ENCODE peak calls at places on chromosomes 4 and X, in eight cellular contexts. One of them, this sample, is unnamed.

GRCh38 chrX:270848-271367 is 10.3 kb upstream of the PLCXD1 start:
- DNase-seq in MCF 10A: no peak
- DNase-seq in activated CD4-positive, alpha-beta T cell treated with anti-CD3 and anti-CD28 coated beads, Interleukin-2, amount 50 U/mL, for 1 hour: no peak
- DNase-seq in Right ventricle myocardium inferior: no peak
- DNase-seq in T-helper 2 cell: no peak
- DNase-seq in naive thymus-derived CD8-positive, alpha-beta T cell: no peak
- DNase-seq in stimulated activated CD4-positive, alpha-beta T cell treated with anti-CD3 and anti-CD28 coated beads, Interleukin-2, amount 100 ng/mL, for 48 hours: no peak
- DNase-seq in iris pigment epithelial cell: no peak
- DNase-seq in this sample: no peak

GRCh38 chr4:105451346-105451745 is 22.5 kb downstream of the PPA2 start:
- DNase-seq in MCF 10A: no peak
- DNase-seq in activated CD4-positive, alpha-beta T cell treated with anti-CD3 and anti-CD28 coated beads, Interleukin-2, amount 50 U/mL, for 1 hour: no peak
- DNase-seq in Right ventricle myocardium inferior: no peak
- DNase-seq in T-helper 2 cell: no peak
- DNase-seq in naive thymus-derived CD8-positive, alpha-beta T cell: no peak
- DNase-seq in stimulated activated CD4-positive, alpha-beta T cell treated with anti-CD3 and anti-CD28 coated beads, Interleukin-2, amount 100 ng/mL, for 48 hours: no peak
- DNase-seq in iris pigment epithelial cell: no peak
- DNase-seq in this sample: no peak

GRCh38 chr4:8221985-8222384 is 22.9 kb downstream of the SH3TC1 start:
- DNase-seq in MCF 10A: no peak
- DNase-seq in activated CD4-positive, alpha-beta T cell treated with anti-CD3 and anti-CD28 coated beads, Interleukin-2, amount 50 U/mL, for 1 hour: no peak
- DNase-seq in Right ventricle myocardium inferior: no peak
- DNase-seq in T-helper 2 cell: no peak
- DNase-seq in naive thymus-derived CD8-positive, alpha-beta T cell: no peak
- DNase-seq in stimulated activated CD4-positive, alpha-beta T cell treated with anti-CD3 and anti-CD28 coated beads, Interleukin-2, amount 100 ng/mL, for 48 hours: no peak
- DNase-seq in iris pigment epithelial cell: no peak
- DNase-seq in this sample: no peak

GRCh38 chr4:122379239-122379638 is 428 bp downstream of the ADAD1 start:
- DNase-seq in MCF 10A: no peak
- DNase-seq in activated CD4-positive, alpha-beta T cell treated with anti-CD3 and anti-CD28 coated beads, Interleukin-2, amount 50 U/mL, for 1 hour: no peak
- DNase-seq in Right ventricle myocardium inferior: peak
- DNase-seq in T-helper 2 cell: no peak
- DNase-seq in naive thymus-derived CD8-positive, alpha-beta T cell: no peak
- DNase-seq in stimulated activated CD4-positive, alpha-beta T cell treated with anti-CD3 and anti-CD28 coated beads, Interleukin-2, amount 100 ng/mL, for 48 hours: no peak
- DNase-seq in iris pigment epithelial cell: no peak
- DNase-seq in this sample: no peak

GRCh38 chr4:133190098-133190497 is 41.0 kb downstream of the PCDH10 start:
- DNase-seq in MCF 10A: no peak
- DNase-seq in activated CD4-positive, alpha-beta T cell treated with anti-CD3 and anti-CD28 coated beads, Interleukin-2, amount 50 U/mL, for 1 hour: no peak
- DNase-seq in Right ventricle myocardium inferior: no peak
- DNase-seq in T-helper 2 cell: no peak
- DNase-seq in naive thymus-derived CD8-positive, alpha-beta T cell: no peak
- DNase-seq in stimulated activated CD4-positive, alpha-beta T cell treated with anti-CD3 and anti-CD28 coated beads, Interleukin-2, amount 100 ng/mL, for 48 hours: no peak
- DNase-seq in iris pigment epithelial cell: no peak
- DNase-seq in this sample: no peak

GRCh38 chr4:24736066-24736465 is 59.3 kb upstream of the SOD3 start:
- DNase-seq in MCF 10A: peak
- DNase-seq in activated CD4-positive, alpha-beta T cell treated with anti-CD3 and anti-CD28 coated beads, Interleukin-2, amount 50 U/mL, for 1 hour: no peak
- DNase-seq in Right ventricle myocardium inferior: no peak
- DNase-seq in T-helper 2 cell: no peak
- DNase-seq in naive thymus-derived CD8-positive, alpha-beta T cell: no peak
- DNase-seq in stimulated activated CD4-positive, alpha-beta T cell treated with anti-CD3 and anti-CD28 coated beads, Interleukin-2, amount 100 ng/mL, for 48 hours: no peak
- DNase-seq in iris pigment epithelial cell: peak
- DNase-seq in this sample: no peak

GRCh38 chr4:184756399-184756798 is 22.5 kb upstream of the CENPU start:
- DNase-seq in MCF 10A: peak
- DNase-seq in activated CD4-positive, alpha-beta T cell treated with anti-CD3 and anti-CD28 coated beads, Interleukin-2, amount 50 U/mL, for 1 hour: no peak
- DNase-seq in Right ventricle myocardium inferior: no peak
- DNase-seq in T-helper 2 cell: no peak
- DNase-seq in naive thymus-derived CD8-positive, alpha-beta T cell: no peak
- DNase-seq in stimulated activated CD4-positive, alpha-beta T cell treated with anti-CD3 and anti-CD28 coated beads, Interleukin-2, amount 100 ng/mL, for 48 hours: no peak
- DNase-seq in iris pigment epithelial cell: peak
- DNase-seq in this sample: no peak

GRCh38 chrX:131944936-131945902 is 77.9 kb upstream of the STK26 start:
- DNase-seq in MCF 10A: no peak
- DNase-seq in activated CD4-positive, alpha-beta T cell treated with anti-CD3 and anti-CD28 coated beads, Interleukin-2, amount 50 U/mL, for 1 hour: no peak
- DNase-seq in Right ventricle myocardium inferior: no peak
- DNase-seq in T-helper 2 cell: no peak
- DNase-seq in naive thymus-derived CD8-positive, alpha-beta T cell: no peak
- DNase-seq in stimulated activated CD4-positive, alpha-beta T cell treated with anti-CD3 and anti-CD28 coated beads, Interleukin-2, amount 100 ng/mL, for 48 hours: no peak
- DNase-seq in iris pigment epithelial cell: no peak
- DNase-seq in this sample: no peak

GRCh38 chr4:65069177-65069576 is 601.1 kb downstream of the EPHA5 start:
- DNase-seq in MCF 10A: no peak
- DNase-seq in activated CD4-positive, alpha-beta T cell treated with anti-CD3 and anti-CD28 coated beads, Interleukin-2, amount 50 U/mL, for 1 hour: no peak
- DNase-seq in Right ventricle myocardium inferior: no peak
- DNase-seq in T-helper 2 cell: no peak
- DNase-seq in naive thymus-derived CD8-positive, alpha-beta T cell: no peak
- DNase-seq in stimulated activated CD4-positive, alpha-beta T cell treated with anti-CD3 and anti-CD28 coated beads, Interleukin-2, amount 100 ng/mL, for 48 hours: no peak
- DNase-seq in iris pigment epithelial cell: no peak
- DNase-seq in this sample: no peak

GRCh38 chr4:109691411-109691920 is 11.8 kb downstream of the CASP6 start:
- DNase-seq in MCF 10A: no peak
- DNase-seq in activated CD4-positive, alpha-beta T cell treated with anti-CD3 and anti-CD28 coated beads, Interleukin-2, amount 50 U/mL, for 1 hour: no peak
- DNase-seq in Right ventricle myocardium inferior: no peak
- DNase-seq in T-helper 2 cell: no peak
- DNase-seq in naive thymus-derived CD8-positive, alpha-beta T cell: no peak
- DNase-seq in stimulated activated CD4-positive, alpha-beta T cell treated with anti-CD3 and anti-CD28 coated beads, Interleukin-2, amount 100 ng/mL, for 48 hours: no peak
- DNase-seq in iris pigment epithelial cell: no peak
- DNase-seq in this sample: no peak

GRCh38 chr4:3766791-3767561 is 791 bp downstream of the ADRA2C start:
- DNase-seq in MCF 10A: no peak
- DNase-seq in activated CD4-positive, alpha-beta T cell treated with anti-CD3 and anti-CD28 coated beads, Interleukin-2, amount 50 U/mL, for 1 hour: no peak
- DNase-seq in Right ventricle myocardium inferior: no peak
- DNase-seq in T-helper 2 cell: no peak
- DNase-seq in naive thymus-derived CD8-positive, alpha-beta T cell: no peak
- DNase-seq in stimulated activated CD4-positive, alpha-beta T cell treated with anti-CD3 and anti-CD28 coated beads, Interleukin-2, amount 100 ng/mL, for 48 hours: no peak
- DNase-seq in iris pigment epithelial cell: peak
- DNase-seq in this sample: no peak

GRCh38 chrX:19760841-19761512 is 126.4 kb downstream of the SH3KBP1 start:
- DNase-seq in MCF 10A: no peak
- DNase-seq in activated CD4-positive, alpha-beta T cell treated with anti-CD3 and anti-CD28 coated beads, Interleukin-2, amount 50 U/mL, for 1 hour: no peak
- DNase-seq in Right ventricle myocardium inferior: no peak
- DNase-seq in T-helper 2 cell: no peak
- DNase-seq in naive thymus-derived CD8-positive, alpha-beta T cell: no peak
- DNase-seq in stimulated activated CD4-positive, alpha-beta T cell treated with anti-CD3 and anti-CD28 coated beads, Interleukin-2, amount 100 ng/mL, for 48 hours: no peak
- DNase-seq in iris pigment epithelial cell: no peak
- DNase-seq in this sample: no peak

GRCh38 chr4:176845636-176846035 is 52.9 kb upstream of the VEGFC start:
- DNase-seq in MCF 10A: peak
- DNase-seq in activated CD4-positive, alpha-beta T cell treated with anti-CD3 and anti-CD28 coated beads, Interleukin-2, amount 50 U/mL, for 1 hour: no peak
- DNase-seq in Right ventricle myocardium inferior: no peak
- DNase-seq in T-helper 2 cell: no peak
- DNase-seq in naive thymus-derived CD8-positive, alpha-beta T cell: no peak
- DNase-seq in stimulated activated CD4-positive, alpha-beta T cell treated with anti-CD3 and anti-CD28 coated beads, Interleukin-2, amount 100 ng/mL, for 48 hours: no peak
- DNase-seq in iris pigment epithelial cell: no peak
- DNase-seq in this sample: no peak

GRCh38 chr4:3079694-3080123 is 5.2 kb downstream of the HTT start:
- DNase-seq in MCF 10A: no peak
- DNase-seq in activated CD4-positive, alpha-beta T cell treated with anti-CD3 and anti-CD28 coated beads, Interleukin-2, amount 50 U/mL, for 1 hour: no peak
- DNase-seq in Right ventricle myocardium inferior: no peak
- DNase-seq in T-helper 2 cell: no peak
- DNase-seq in naive thymus-derived CD8-positive, alpha-beta T cell: no peak
- DNase-seq in stimulated activated CD4-positive, alpha-beta T cell treated with anti-CD3 and anti-CD28 coated beads, Interleukin-2, amount 100 ng/mL, for 48 hours: no peak
- DNase-seq in iris pigment epithelial cell: no peak
- DNase-seq in this sample: no peak

GRCh38 chr4:185472063-185472542 is 570 bp upstream of the CCDC110 start:
- DNase-seq in MCF 10A: no peak
- DNase-seq in activated CD4-positive, alpha-beta T cell treated with anti-CD3 and anti-CD28 coated beads, Interleukin-2, amount 50 U/mL, for 1 hour: no peak
- DNase-seq in Right ventricle myocardium inferior: no peak
- DNase-seq in T-helper 2 cell: no peak
- DNase-seq in naive thymus-derived CD8-positive, alpha-beta T cell: no peak
- DNase-seq in stimulated activated CD4-positive, alpha-beta T cell treated with anti-CD3 and anti-CD28 coated beads, Interleukin-2, amount 100 ng/mL, for 48 hours: no peak
- DNase-seq in iris pigment epithelial cell: no peak
- DNase-seq in this sample: no peak

GRCh38 chr4:21806991-21807390 is 141.6 kb downstream of the KCNIP4 start:
- DNase-seq in MCF 10A: no peak
- DNase-seq in activated CD4-positive, alpha-beta T cell treated with anti-CD3 and anti-CD28 coated beads, Interleukin-2, amount 50 U/mL, for 1 hour: no peak
- DNase-seq in Right ventricle myocardium inferior: no peak
- DNase-seq in T-helper 2 cell: no peak
- DNase-seq in naive thymus-derived CD8-positive, alpha-beta T cell: no peak
- DNase-seq in stimulated activated CD4-positive, alpha-beta T cell treated with anti-CD3 and anti-CD28 coated beads, Interleukin-2, amount 100 ng/mL, for 48 hours: no peak
- DNase-seq in iris pigment epithelial cell: no peak
- DNase-seq in this sample: no peak

GRCh38 chr4:105971032-105971431 is 75.8 kb downstream of the NPNT start:
- DNase-seq in MCF 10A: no peak
- DNase-seq in activated CD4-positive, alpha-beta T cell treated with anti-CD3 and anti-CD28 coated beads, Interleukin-2, amount 50 U/mL, for 1 hour: no peak
- DNase-seq in Right ventricle myocardium inferior: no peak
- DNase-seq in T-helper 2 cell: no peak
- DNase-seq in naive thymus-derived CD8-positive, alpha-beta T cell: no peak
- DNase-seq in stimulated activated CD4-positive, alpha-beta T cell treated with anti-CD3 and anti-CD28 coated beads, Interleukin-2, amount 100 ng/mL, for 48 hours: no peak
- DNase-seq in iris pigment epithelial cell: no peak
- DNase-seq in this sample: no peak

GRCh38 chrX:103211012-103211715 is 3.7 kb upstream of the BEX4 start:
- DNase-seq in MCF 10A: peak
- DNase-seq in activated CD4-positive, alpha-beta T cell treated with anti-CD3 and anti-CD28 coated beads, Interleukin-2, amount 50 U/mL, for 1 hour: peak
- DNase-seq in Right ventricle myocardium inferior: no peak
- DNase-seq in T-helper 2 cell: peak
- DNase-seq in naive thymus-derived CD8-positive, alpha-beta T cell: peak
- DNase-seq in stimulated activated CD4-positive, alpha-beta T cell treated with anti-CD3 and anti-CD28 coated beads, Interleukin-2, amount 100 ng/mL, for 48 hours: peak
- DNase-seq in iris pigment epithelial cell: peak
- DNase-seq in this sample: no peak

GRCh38 chrX:18368402-18368801 is 13.9 kb upstream of the SCML2 start:
- DNase-seq in MCF 10A: no peak
- DNase-seq in activated CD4-positive, alpha-beta T cell treated with anti-CD3 and anti-CD28 coated beads, Interleukin-2, amount 50 U/mL, for 1 hour: no peak
- DNase-seq in Right ventricle myocardium inferior: no peak
- DNase-seq in T-helper 2 cell: no peak
- DNase-seq in naive thymus-derived CD8-positive, alpha-beta T cell: no peak
- DNase-seq in stimulated activated CD4-positive, alpha-beta T cell treated with anti-CD3 and anti-CD28 coated beads, Interleukin-2, amount 100 ng/mL, for 48 hours: no peak
- DNase-seq in iris pigment epithelial cell: no peak
- DNase-seq in this sample: no peak

GRCh38 chr4:15336410-15337184 is 91.2 kb upstream of the C1QTNF7 start:
- DNase-seq in MCF 10A: peak
- DNase-seq in activated CD4-positive, alpha-beta T cell treated with anti-CD3 and anti-CD28 coated beads, Interleukin-2, amount 50 U/mL, for 1 hour: no peak
- DNase-seq in Right ventricle myocardium inferior: no peak
- DNase-seq in T-helper 2 cell: no peak
- DNase-seq in naive thymus-derived CD8-positive, alpha-beta T cell: no peak
- DNase-seq in stimulated activated CD4-positive, alpha-beta T cell treated with anti-CD3 and anti-CD28 coated beads, Interleukin-2, amount 100 ng/mL, for 48 hours: no peak
- DNase-seq in iris pigment epithelial cell: peak
- DNase-seq in this sample: no peak

GRCh38 chr4:40196260-40196659 is 571 bp upstream of the RHOH start:
- DNase-seq in MCF 10A: no peak
- DNase-seq in activated CD4-positive, alpha-beta T cell treated with anti-CD3 and anti-CD28 coated beads, Interleukin-2, amount 50 U/mL, for 1 hour: no peak
- DNase-seq in Right ventricle myocardium inferior: no peak
- DNase-seq in T-helper 2 cell: no peak
- DNase-seq in naive thymus-derived CD8-positive, alpha-beta T cell: no peak
- DNase-seq in stimulated activated CD4-positive, alpha-beta T cell treated with anti-CD3 and anti-CD28 coated beads, Interleukin-2, amount 100 ng/mL, for 48 hours: no peak
- DNase-seq in iris pigment epithelial cell: no peak
- DNase-seq in this sample: no peak

GRCh38 chrX:97594825-97595224 is 711.1 kb downstream of the RPA4 start:
- DNase-seq in MCF 10A: no peak
- DNase-seq in activated CD4-positive, alpha-beta T cell treated with anti-CD3 and anti-CD28 coated beads, Interleukin-2, amount 50 U/mL, for 1 hour: no peak
- DNase-seq in Right ventricle myocardium inferior: no peak
- DNase-seq in T-helper 2 cell: no peak
- DNase-seq in naive thymus-derived CD8-positive, alpha-beta T cell: no peak
- DNase-seq in stimulated activated CD4-positive, alpha-beta T cell treated with anti-CD3 and anti-CD28 coated beads, Interleukin-2, amount 100 ng/mL, for 48 hours: no peak
- DNase-seq in iris pigment epithelial cell: no peak
- DNase-seq in this sample: no peak

GRCh38 chr4:15851969-15852368 is 73.8 kb downstream of the CD38 start:
- DNase-seq in MCF 10A: no peak
- DNase-seq in activated CD4-positive, alpha-beta T cell treated with anti-CD3 and anti-CD28 coated beads, Interleukin-2, amount 50 U/mL, for 1 hour: no peak
- DNase-seq in Right ventricle myocardium inferior: no peak
- DNase-seq in T-helper 2 cell: no peak
- DNase-seq in naive thymus-derived CD8-positive, alpha-beta T cell: no peak
- DNase-seq in stimulated activated CD4-positive, alpha-beta T cell treated with anti-CD3 and anti-CD28 coated beads, Interleukin-2, amount 100 ng/mL, for 48 hours: no peak
- DNase-seq in iris pigment epithelial cell: no peak
- DNase-seq in this sample: no peak

GRCh38 chrX:9197231-9197630 is 163.3 kb upstream of the FAM9B start:
- DNase-seq in MCF 10A: peak
- DNase-seq in activated CD4-positive, alpha-beta T cell treated with anti-CD3 and anti-CD28 coated beads, Interleukin-2, amount 50 U/mL, for 1 hour: no peak
- DNase-seq in Right ventricle myocardium inferior: no peak
- DNase-seq in T-helper 2 cell: no peak
- DNase-seq in naive thymus-derived CD8-positive, alpha-beta T cell: no peak
- DNase-seq in stimulated activated CD4-positive, alpha-beta T cell treated with anti-CD3 and anti-CD28 coated beads, Interleukin-2, amount 100 ng/mL, for 48 hours: no peak
- DNase-seq in iris pigment epithelial cell: peak
- DNase-seq in this sample: no peak

GRCh38 chr4:6875431-6875831 is 34.2 kb upstream of the TBC1D14 start:
- DNase-seq in MCF 10A: no peak
- DNase-seq in activated CD4-positive, alpha-beta T cell treated with anti-CD3 and anti-CD28 coated beads, Interleukin-2, amount 50 U/mL, for 1 hour: no peak
- DNase-seq in Right ventricle myocardium inferior: peak
- DNase-seq in T-helper 2 cell: no peak
- DNase-seq in naive thymus-derived CD8-positive, alpha-beta T cell: no peak
- DNase-seq in stimulated activated CD4-positive, alpha-beta T cell treated with anti-CD3 and anti-CD28 coated beads, Interleukin-2, amount 100 ng/mL, for 48 hours: no peak
- DNase-seq in iris pigment epithelial cell: no peak
- DNase-seq in this sample: no peak

GRCh38 chr4:138952405-138952804 is 63.2 kb upstream of the NOCT start:
- DNase-seq in MCF 10A: peak
- DNase-seq in activated CD4-positive, alpha-beta T cell treated with anti-CD3 and anti-CD28 coated beads, Interleukin-2, amount 50 U/mL, for 1 hour: no peak
- DNase-seq in Right ventricle myocardium inferior: no peak
- DNase-seq in T-helper 2 cell: no peak
- DNase-seq in naive thymus-derived CD8-positive, alpha-beta T cell: no peak
- DNase-seq in stimulated activated CD4-positive, alpha-beta T cell treated with anti-CD3 and anti-CD28 coated beads, Interleukin-2, amount 100 ng/mL, for 48 hours: peak
- DNase-seq in iris pigment epithelial cell: no peak
- DNase-seq in this sample: peak

GRCh38 chr4:7195546-7196282 is 3.4 kb downstream of the SORCS2 start:
- DNase-seq in MCF 10A: no peak
- DNase-seq in activated CD4-positive, alpha-beta T cell treated with anti-CD3 and anti-CD28 coated beads, Interleukin-2, amount 50 U/mL, for 1 hour: no peak
- DNase-seq in Right ventricle myocardium inferior: no peak
- DNase-seq in T-helper 2 cell: no peak
- DNase-seq in naive thymus-derived CD8-positive, alpha-beta T cell: no peak
- DNase-seq in stimulated activated CD4-positive, alpha-beta T cell treated with anti-CD3 and anti-CD28 coated beads, Interleukin-2, amount 100 ng/mL, for 48 hours: no peak
- DNase-seq in iris pigment epithelial cell: peak
- DNase-seq in this sample: no peak

GRCh38 chrX:122625821-122626220 is 558.3 kb upstream of the GRIA3 start:
- DNase-seq in MCF 10A: peak
- DNase-seq in activated CD4-positive, alpha-beta T cell treated with anti-CD3 and anti-CD28 coated beads, Interleukin-2, amount 50 U/mL, for 1 hour: no peak
- DNase-seq in Right ventricle myocardium inferior: no peak
- DNase-seq in T-helper 2 cell: no peak
- DNase-seq in naive thymus-derived CD8-positive, alpha-beta T cell: no peak
- DNase-seq in stimulated activated CD4-positive, alpha-beta T cell treated with anti-CD3 and anti-CD28 coated beads, Interleukin-2, amount 100 ng/mL, for 48 hours: no peak
- DNase-seq in iris pigment epithelial cell: peak
- DNase-seq in this sample: no peak

GRCh38 chr4:136634121-136634520 is 898.2 kb downstream of the PCDH18 start:
- DNase-seq in MCF 10A: no peak
- DNase-seq in activated CD4-positive, alpha-beta T cell treated with anti-CD3 and anti-CD28 coated beads, Interleukin-2, amount 50 U/mL, for 1 hour: no peak
- DNase-seq in Right ventricle myocardium inferior: no peak
- DNase-seq in T-helper 2 cell: no peak
- DNase-seq in naive thymus-derived CD8-positive, alpha-beta T cell: no peak
- DNase-seq in stimulated activated CD4-positive, alpha-beta T cell treated with anti-CD3 and anti-CD28 coated beads, Interleukin-2, amount 100 ng/mL, for 48 hours: no peak
- DNase-seq in iris pigment epithelial cell: no peak
- DNase-seq in this sample: no peak

GRCh38 chr4:15002659-15003440 is 569 bp downstream of the CPEB2 start:
- DNase-seq in MCF 10A: peak
- DNase-seq in activated CD4-positive, alpha-beta T cell treated with anti-CD3 and anti-CD28 coated beads, Interleukin-2, amount 50 U/mL, for 1 hour: peak
- DNase-seq in Right ventricle myocardium inferior: peak
- DNase-seq in T-helper 2 cell: peak
- DNase-seq in naive thymus-derived CD8-positive, alpha-beta T cell: peak
- DNase-seq in stimulated activated CD4-positive, alpha-beta T cell treated with anti-CD3 and anti-CD28 coated beads, Interleukin-2, amount 100 ng/mL, for 48 hours: peak
- DNase-seq in iris pigment epithelial cell: peak
- DNase-seq in this sample: peak

GRCh38 chrX:126655061-126655460 is 102.4 kb upstream of the DCAF12L1 start:
- DNase-seq in MCF 10A: peak
- DNase-seq in activated CD4-positive, alpha-beta T cell treated with anti-CD3 and anti-CD28 coated beads, Interleukin-2, amount 50 U/mL, for 1 hour: no peak
- DNase-seq in Right ventricle myocardium inferior: no peak
- DNase-seq in T-helper 2 cell: no peak
- DNase-seq in naive thymus-derived CD8-positive, alpha-beta T cell: no peak
- DNase-seq in stimulated activated CD4-positive, alpha-beta T cell treated with anti-CD3 and anti-CD28 coated beads, Interleukin-2, amount 100 ng/mL, for 48 hours: no peak
- DNase-seq in iris pigment epithelial cell: no peak
- DNase-seq in this sample: no peak

GRCh38 chr4:90542216-90542615 is 415.0 kb downstream of the CCSER1 start:
- DNase-seq in MCF 10A: no peak
- DNase-seq in activated CD4-positive, alpha-beta T cell treated with anti-CD3 and anti-CD28 coated beads, Interleukin-2, amount 50 U/mL, for 1 hour: no peak
- DNase-seq in Right ventricle myocardium inferior: no peak
- DNase-seq in T-helper 2 cell: no peak
- DNase-seq in naive thymus-derived CD8-positive, alpha-beta T cell: no peak
- DNase-seq in stimulated activated CD4-positive, alpha-beta T cell treated with anti-CD3 and anti-CD28 coated beads, Interleukin-2, amount 100 ng/mL, for 48 hours: no peak
- DNase-seq in iris pigment epithelial cell: no peak
- DNase-seq in this sample: no peak

GRCh38 chr4:20075479-20075878 is 176.2 kb upstream of the SLIT2 start:
- DNase-seq in MCF 10A: no peak
- DNase-seq in activated CD4-positive, alpha-beta T cell treated with anti-CD3 and anti-CD28 coated beads, Interleukin-2, amount 50 U/mL, for 1 hour: no peak
- DNase-seq in Right ventricle myocardium inferior: no peak
- DNase-seq in T-helper 2 cell: no peak
- DNase-seq in naive thymus-derived CD8-positive, alpha-beta T cell: no peak
- DNase-seq in stimulated activated CD4-positive, alpha-beta T cell treated with anti-CD3 and anti-CD28 coated beads, Interleukin-2, amount 100 ng/mL, for 48 hours: no peak
- DNase-seq in iris pigment epithelial cell: no peak
- DNase-seq in this sample: no peak

GRCh38 chrX:45748443-45748842 is 547.8 kb upstream of the DIPK2B start:
- DNase-seq in MCF 10A: no peak
- DNase-seq in activated CD4-positive, alpha-beta T cell treated with anti-CD3 and anti-CD28 coated beads, Interleukin-2, amount 50 U/mL, for 1 hour: no peak
- DNase-seq in Right ventricle myocardium inferior: no peak
- DNase-seq in T-helper 2 cell: no peak
- DNase-seq in naive thymus-derived CD8-positive, alpha-beta T cell: no peak
- DNase-seq in stimulated activated CD4-positive, alpha-beta T cell treated with anti-CD3 and anti-CD28 coated beads, Interleukin-2, amount 100 ng/mL, for 48 hours: no peak
- DNase-seq in iris pigment epithelial cell: peak
- DNase-seq in this sample: no peak